ENCODE peak calls at places on chromosomes 2 and 18, in four cellular contexts. One of them, this sample, is unnamed.

GRCh38 chr18:79601234-79601633 is 78.4 kb upstream of the CTDP1 start:
- DNase-seq in HepG2: no peak
- DNase-seq in HCT116: no peak
- DNase-seq in K562: peak
- DNase-seq in this sample: no peak

GRCh38 chr2:240203842-240204270 is 63.4 kb upstream of the OTOS start:
- DNase-seq in HepG2: no peak
- DNase-seq in K562: no peak
- DNase-seq in HCT116: no peak
- DNase-seq in this sample: no peak

GRCh38 chr2:3117650-3118216 is 259.9 kb downstream of the EIPR1 start:
- DNase-seq in HepG2: no peak
- DNase-seq in K562: no peak
- DNase-seq in HCT116: no peak
- DNase-seq in this sample: no peak

GRCh38 chr2:133271105-133271504 is 297.2 kb downstream of the NCKAP5 start:
- DNase-seq in HCT116: no peak
- DNase-seq in K562: no peak
- DNase-seq in HepG2: no peak
- DNase-seq in this sample: no peak

GRCh38 chr18:76256897-76257500 is 238.0 kb downstream of the ZNF516 start:
- DNase-seq in K562: no peak
- DNase-seq in HepG2: peak
- DNase-seq in HCT116: peak
- DNase-seq in this sample: peak

GRCh38 chr2:43300781-43301586 is 74.6 kb upstream of the ZFP36L2 start:
- DNase-seq in HepG2: peak
- DNase-seq in K562: no peak
- DNase-seq in HCT116: no peak
- DNase-seq in this sample: no peak

GRCh38 chr18:686339-687111 is 25.9 kb downstream of the ENOSF1 start:
- DNase-seq in HCT116: no peak
- DNase-seq in HepG2: no peak
- DNase-seq in K562: no peak
- DNase-seq in this sample: no peak

GRCh38 chr18:75638223-75638596 is 210.7 kb upstream of the SMIM21 start:
- DNase-seq in K562: no peak
- DNase-seq in HCT116: no peak
- DNase-seq in HepG2: no peak
- DNase-seq in this sample: no peak

GRCh38 chr2:121018136-121019057 is 266.6 kb downstream of the TFCP2L1 start:
- DNase-seq in K562: peak
- DNase-seq in HepG2: no peak
- DNase-seq in HCT116: no peak
- DNase-seq in this sample: no peak

GRCh38 chr2:83859553-83859952 is 599.5 kb downstream of the SUCLG1 start:
- DNase-seq in K562: no peak
- DNase-seq in HepG2: no peak
- DNase-seq in HCT116: no peak
- DNase-seq in this sample: no peak

GRCh38 chr2:219086215-219086614 is 25.5 kb upstream of the IHH start:
- DNase-seq in K562: no peak
- DNase-seq in HepG2: no peak
- DNase-seq in HCT116: no peak
- DNase-seq in this sample: no peak

GRCh38 chr2:95271381-95271971 is 2.8 kb upstream of the PROM2 start:
- DNase-seq in K562: no peak
- DNase-seq in HCT116: no peak
- DNase-seq in HepG2: no peak
- DNase-seq in this sample: no peak

GRCh38 chr2:107025869-107026380 is 140.0 kb upstream of the ST6GAL2 start:
- DNase-seq in K562: no peak
- DNase-seq in HCT116: no peak
- DNase-seq in HepG2: no peak
- DNase-seq in this sample: peak

GRCh38 chr2:189608799-189609422 is 28.3 kb upstream of the SLC40A1 start:
- DNase-seq in K562: no peak
- DNase-seq in HepG2: no peak
- DNase-seq in HCT116: no peak
- DNase-seq in this sample: no peak

GRCh38 chr18:5986257-5986909 is 91.1 kb upstream of the TMEM200C start:
- DNase-seq in K562: no peak
- DNase-seq in HepG2: no peak
- DNase-seq in HCT116: no peak
- DNase-seq in this sample: no peak

DNA sequence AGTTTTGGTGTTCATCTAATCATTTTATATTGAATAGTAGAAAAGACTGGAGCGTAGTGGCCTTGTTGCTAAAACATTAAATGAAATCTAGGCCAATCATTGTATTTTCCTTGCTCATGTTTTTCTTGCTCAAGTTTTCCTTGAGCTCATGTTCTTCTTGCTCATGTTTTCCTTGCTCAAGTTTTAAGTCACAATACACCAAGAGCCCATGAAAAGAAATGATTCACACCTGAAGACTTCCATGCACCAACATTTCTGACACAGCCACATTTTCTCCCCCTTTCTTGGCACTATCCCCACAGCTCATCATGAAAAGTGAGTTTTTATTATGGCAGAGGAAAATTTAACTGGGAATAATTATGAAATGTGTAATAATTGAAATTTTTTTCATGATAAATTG is 92.0 kb downstream of the LRP1B start:
- DNase-seq in HCT116: no peak
- DNase-seq in K562: no peak
- DNase-seq in HepG2: no peak
- DNase-seq in this sample: no peak
- TF ChIP-seq TCF7L2 in HCT116: no peak
- TF ChIP-seq TCF7L2 in K562: no peak
- TF ChIP-seq TCF7L2 in HepG2: no peak
- TF ChIP-seq TCF7L2 in this sample: no peak

GRCh38 chr2:147520817-147521216 is 324.0 kb upstream of the ACVR2A start:
- DNase-seq in K562: no peak
- DNase-seq in HepG2: no peak
- DNase-seq in HCT116: no peak
- DNase-seq in this sample: no peak

GRCh38 chr2:147511491-147511948 is 333.3 kb upstream of the ACVR2A start:
- DNase-seq in HepG2: no peak
- DNase-seq in K562: no peak
- DNase-seq in HCT116: no peak
- DNase-seq in this sample: no peak

GRCh38 chr2:147515213-147515612 is 329.6 kb upstream of the ACVR2A start:
- DNase-seq in HCT116: no peak
- DNase-seq in HepG2: no peak
- DNase-seq in K562: no peak
- DNase-seq in this sample: no peak
- TF ChIP-seq POLR2AphosphoS5 in HCT116: no peak
- TF ChIP-seq POLR2AphosphoS5 in HepG2: no peak
- TF ChIP-seq POLR2AphosphoS5 in K562: no peak
- TF ChIP-seq POLR2AphosphoS5 in this sample: no peak

GRCh38 chr2:11829947-11830707 is 83.7 kb downstream of the LPIN1 start:
- DNase-seq in K562: peak
- DNase-seq in HepG2: peak
- DNase-seq in HCT116: peak
- DNase-seq in this sample: peak
- TF ChIP-seq TCF7L2 in K562: no peak
- TF ChIP-seq TCF7L2 in HepG2: no peak
- TF ChIP-seq TCF7L2 in HCT116: peak
- TF ChIP-seq TCF7L2 in this sample: peak

GRCh38 chr2:20633001-20633400 is 17.9 kb downstream of the HS1BP3 start:
- DNase-seq in HCT116: no peak
- DNase-seq in K562: no peak
- DNase-seq in HepG2: no peak
- DNase-seq in this sample: no peak

GRCh38 chr2:20635096-20635475 is 15.8 kb downstream of the HS1BP3 start:
- DNase-seq in K562: no peak
- DNase-seq in HCT116: no peak
- DNase-seq in HepG2: no peak
- DNase-seq in this sample: no peak

GRCh38 chr2:20634430-20635095 is 16.3 kb downstream of the HS1BP3 start:
- DNase-seq in K562: no peak
- DNase-seq in HepG2: no peak
- DNase-seq in HCT116: no peak
- DNase-seq in this sample: no peak

GRCh38 chr2:20632446-20632990 is 18.4 kb downstream of the HS1BP3 start:
- DNase-seq in HepG2: no peak
- DNase-seq in HCT116: no peak
- DNase-seq in K562: no peak
- DNase-seq in this sample: no peak

DNA sequence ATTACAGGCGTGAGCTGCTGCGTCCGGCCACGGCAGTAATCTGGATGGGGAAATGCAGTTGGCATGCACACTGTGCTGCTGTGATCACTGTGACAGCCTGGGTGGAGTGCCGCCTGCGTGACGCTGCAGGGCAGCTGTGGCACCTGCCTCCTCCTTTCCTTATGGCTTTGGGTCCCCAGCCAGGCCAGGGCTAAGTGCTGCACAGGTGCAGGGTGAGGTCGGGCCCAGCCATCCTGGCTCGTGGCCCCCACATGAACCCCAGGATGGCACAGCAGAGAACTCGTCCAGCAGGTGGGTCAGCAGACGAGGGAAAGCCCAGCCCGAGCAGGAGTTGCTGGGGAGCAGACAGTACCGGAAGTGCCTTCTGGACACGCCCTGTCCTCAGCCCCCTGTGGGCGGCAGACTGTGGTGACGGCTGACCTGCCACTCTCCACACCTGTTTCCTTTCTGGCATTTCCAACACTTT is 17.1 kb downstream of the HS1BP3 start:
- DNase-seq in K562: no peak
- DNase-seq in HCT116: no peak
- DNase-seq in HepG2: no peak
- DNase-seq in this sample: no peak
- TF ChIP-seq POLR2AphosphoS5 in K562: no peak
- TF ChIP-seq POLR2AphosphoS5 in HCT116: no peak
- TF ChIP-seq POLR2AphosphoS5 in HepG2: no peak
- TF ChIP-seq POLR2AphosphoS5 in this sample: no peak

GRCh38 chr2:17416891-17417391 is 101.3 kb downstream of the RAD51AP2 start:
- DNase-seq in K562: no peak
- DNase-seq in HepG2: no peak
- DNase-seq in HCT116: no peak
- DNase-seq in this sample: no peak
- TF ChIP-seq TCF7L2 in K562: no peak
- TF ChIP-seq TCF7L2 in HepG2: no peak
- TF ChIP-seq TCF7L2 in HCT116: no peak
- TF ChIP-seq TCF7L2 in this sample: no peak

GRCh38 chr2:105907159-105907558 is 162.4 kb downstream of the NCK2 start:
- DNase-seq in HepG2: no peak
- DNase-seq in HCT116: no peak
- DNase-seq in K562: no peak
- DNase-seq in this sample: no peak

GRCh38 chr2:105904938-105905337 is 160.2 kb downstream of the NCK2 start:
- DNase-seq in HCT116: no peak
- DNase-seq in K562: no peak
- DNase-seq in HepG2: no peak
- DNase-seq in this sample: no peak

GRCh38 chr2:105906481-105906880 is 161.8 kb downstream of the NCK2 start:
- DNase-seq in HepG2: no peak
- DNase-seq in K562: no peak
- DNase-seq in HCT116: no peak
- DNase-seq in this sample: no peak

GRCh38 chr2:105903051-105903674 is 158.5 kb downstream of the NCK2 start:
- DNase-seq in K562: no peak
- DNase-seq in HCT116: no peak
- DNase-seq in HepG2: no peak
- DNase-seq in this sample: no peak
- TF ChIP-seq POLR2AphosphoS5 in K562: no peak
- TF ChIP-seq POLR2AphosphoS5 in HCT116: no peak
- TF ChIP-seq POLR2AphosphoS5 in HepG2: no peak
- TF ChIP-seq POLR2AphosphoS5 in this sample: no peak

GRCh38 chr2:177165731-177166711 is 46.6 kb upstream of the HNRNPA3 start:
- DNase-seq in HCT116: no peak
- DNase-seq in HepG2: peak
- DNase-seq in K562: no peak
- DNase-seq in this sample: no peak

GRCh38 chr2:177164131-177164530 is 48.5 kb upstream of the HNRNPA3 start:
- DNase-seq in K562: no peak
- DNase-seq in HepG2: no peak
- DNase-seq in HCT116: no peak
- DNase-seq in this sample: no peak

GRCh38 chr2:177165103-177165583 is 47.5 kb upstream of the HNRNPA3 start:
- DNase-seq in HCT116: no peak
- DNase-seq in HepG2: no peak
- DNase-seq in K562: no peak
- DNase-seq in this sample: no peak

GRCh38 chr2:177164584-177165052 is 48.0 kb upstream of the HNRNPA3 start:
- DNase-seq in HCT116: peak
- DNase-seq in K562: peak
- DNase-seq in HepG2: peak
- DNase-seq in this sample: peak

DNA sequence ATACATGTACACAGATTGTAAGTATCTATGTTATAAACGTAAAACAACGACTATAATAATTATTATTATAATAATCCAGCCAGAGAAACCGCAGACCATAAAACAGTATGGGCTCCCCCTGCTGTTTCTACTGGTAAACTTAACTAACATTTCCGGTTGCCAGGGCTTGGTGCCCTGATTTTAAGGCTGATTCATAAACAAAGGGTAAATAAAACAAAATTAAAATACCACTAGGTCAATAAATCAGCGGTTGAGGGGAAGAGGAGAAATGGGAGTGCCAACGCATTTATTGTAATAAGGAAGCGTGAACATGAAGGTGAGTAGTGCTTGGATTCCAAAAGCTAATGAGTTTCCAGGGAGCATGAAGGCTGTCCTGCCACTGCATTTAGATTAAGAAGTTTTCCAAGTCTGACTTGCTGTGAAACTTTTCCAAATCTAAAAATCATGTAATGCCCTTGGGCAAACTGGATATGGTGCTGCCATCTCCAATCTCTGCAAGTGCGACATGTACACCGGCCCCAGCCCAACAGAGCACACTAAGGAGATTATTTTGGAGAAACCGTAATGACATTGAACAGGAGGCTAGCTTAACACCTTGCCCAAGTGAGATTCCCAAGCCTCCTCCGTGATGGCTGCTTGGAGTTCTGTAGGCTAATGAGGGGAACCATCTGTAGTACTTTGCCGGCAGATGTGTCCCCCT is 50.7 kb upstream of the HNRNPA3 start:
- DNase-seq in HCT116: no peak
- DNase-seq in K562: peak
- DNase-seq in HepG2: no peak
- DNase-seq in this sample: no peak
- TF ChIP-seq TCF7L2 in HCT116: no peak
- TF ChIP-seq TCF7L2 in K562: no peak
- TF ChIP-seq TCF7L2 in HepG2: no peak
- TF ChIP-seq TCF7L2 in this sample: no peak